ENCODE peak calls at places on chromosomes 16 and 17, in six cellular contexts. J is AG08396; G is heart left ventricle; R is CD4-positive, alpha-beta T cell; F is GM12865; Y is NCI-H69. H is an unnamed sample.

GRCh38 chr16:720990-721764 is at the start of gene ANTKMT:
- DNase-seq in J (peak), G (peak), R (peak), F (peak), Y (peak), H (peak)

GRCh38 chr16:30761427-30761927 is 385 bp downstream of the CFAP119 start:
- DNase-seq in J (peak), G (no peak), R (peak), F (peak), Y (peak), H (peak)

GRCh38 chr17:64608571-64608981 is 53.5 kb downstream of the SMURF2 start:
- DNase-seq in J (no peak), G (no peak), R (no peak), F (no peak), Y (no peak), H (no peak)

GRCh38 chr17:72205801-72206200 is 85.0 kb downstream of the SOX9 start:
- DNase-seq in J (no peak), G (no peak), R (no peak), F (no peak), Y (no peak), H (no peak)

GRCh38 chr17:46940692-46941404 is 17.9 kb downstream of the GOSR2 start:
- DNase-seq in J (peak), G (peak), R (peak), F (peak), Y (peak), H (peak)

GRCh38 chr16:28834873-28835863 is 11.0 kb downstream of the TUFM start:
- DNase-seq in J (no peak), G (no peak), R (no peak), F (no peak), Y (no peak), H (no peak)

GRCh38 chr16:25151996-25152395 is 40.5 kb downstream of the LCMT1 start:
- DNase-seq in J (peak), G (no peak), R (no peak), F (no peak), Y (no peak), H (no peak)

GRCh38 chr17:30304778-30305177 is 13.0 kb upstream of the BLMH start:
- DNase-seq in J (no peak), G (no peak), R (no peak), F (no peak), Y (no peak), H (no peak)

GRCh38 chr17:76063880-76064546 is 8.3 kb downstream of the SRP68 start:
- DNase-seq in J (no peak), G (no peak), R (peak), F (peak), Y (no peak), H (no peak)

GRCh38 chr16:11312718-11313492 is 31.8 kb upstream of the PRM1 start:
- DNase-seq in J (peak), G (no peak), R (no peak), F (no peak), Y (peak), H (peak)

GRCh38 chr17:40312131-40312731 is 3.3 kb downstream of the RARA start:
- DNase-seq in J (peak), G (peak), R (no peak), F (no peak), Y (no peak), H (no peak)

GRCh38 chr16:1997591-1998359 is 8.0 kb downstream of the SYNGR3 start:
- DNase-seq in J (peak), G (no peak), R (no peak), F (no peak), Y (no peak), H (no peak)

GRCh38 chr16:30112197-30113030 is 923 bp downstream of the GDPD3 start:
- DNase-seq in J (peak), G (peak), R (peak), F (peak), Y (peak), H (no peak)

GRCh38 chr16:83888672-83889044 is 10.3 kb upstream of the MLYCD start:
- DNase-seq in J (no peak), G (no peak), R (no peak), F (no peak), Y (no peak), H (no peak)

GRCh38 chr17:75524971-75525805 is at the start of gene LLGL2:
- DNase-seq in J (peak), G (peak), R (peak), F (peak), Y (peak), H (peak)

GRCh38 chr16:1983544-1984346 is at the start of gene GFER:
- DNase-seq in J (peak), G (peak), R (peak), F (peak), Y (peak), H (peak)

GRCh38 chr17:80232438-80232837 is 12.2 kb downstream of the SLC26A11 start:
- DNase-seq in J (no peak), G (no peak), R (no peak), F (no peak), Y (no peak), H (no peak)

GRCh38 chr16:29943846-29944669 is 17.8 kb upstream of the TMEM219 start:
- DNase-seq in J (peak), G (no peak), R (no peak), F (no peak), Y (peak), H (peak)

GRCh38 chr16:58495861-58496331 is 4.0 kb upstream of the NDRG4 start:
- DNase-seq in J (no peak), G (no peak), R (no peak), F (no peak), Y (no peak), H (no peak)

GRCh38 chr17:1473170-1473569 is 17.1 kb upstream of the CRK start:
- DNase-seq in J (no peak), G (no peak), R (peak), F (no peak), Y (no peak), H (no peak)

GRCh38 chr16:52624891-52625290 is 77.9 kb upstream of the TOX3 start:
- DNase-seq in J (no peak), G (no peak), R (no peak), F (no peak), Y (no peak), H (no peak)

GRCh38 chr17:40755231-40755630 is at the start of gene KRT25:
- DNase-seq in J (no peak), G (no peak), R (no peak), F (no peak), Y (no peak), H (no peak)

GRCh38 chr16:53545433-53545832 is 42.4 kb upstream of the AKTIP start:
- DNase-seq in J (no peak), G (no peak), R (peak), F (no peak), Y (no peak), H (no peak)

GRCh38 chr16:28274676-28275075 is 17.6 kb upstream of the SBK1 start:
- DNase-seq in J (no peak), G (no peak), R (no peak), F (no peak), Y (no peak), H (no peak)

GRCh38 chr17:4771519-4772234 is at the start of gene TM4SF5:
- DNase-seq in J (no peak), G (no peak), R (no peak), F (no peak), Y (peak), H (peak)

GRCh38 chr16:65658339-65659275 is 536.7 kb upstream of the CDH11 start:
- DNase-seq in J (peak), G (no peak), R (no peak), F (no peak), Y (no peak), H (no peak)